ENCODE peak calls at places on chromosomes 4 and X, in five cellular contexts. S is heart right ventricle, G is aorta, J is colonic mucosa, Q is thyroid gland. K is an unnamed sample. For H3K4me1 and H3K27me3, the result is how much of the 10 kb centered on the place peaks cover.

GRCh38 chr4:153530284-153530995 is 64.3 kb downstream of the TMEM131L start:
- DNase-seq in S (no peak), Q (no peak), G (no peak), J (peak), K (no peak)

GRCh38 chr4:174503079-174503724 is 19.1 kb downstream of the HPGD start:
- DNase-seq in Q (no peak), G (no peak), J (peak), S (no peak), K (no peak)

GRCh38 chr4:16884673-16885460 is 13.6 kb downstream of the LDB2 start:
- DNase-seq in S (no peak), G (no peak), J (no peak), Q (no peak), K (no peak)

GRCh38 chr4:34731045-34731444 is 1513.3 kb downstream of the ARAP2 start:
- DNase-seq in G (no peak), S (no peak), J (no peak), Q (no peak), K (no peak)

GRCh38 chr4:81227968-81228367 is 12.9 kb upstream of the PRKG2 start:
- DNase-seq in J (no peak), G (no peak), Q (no peak), S (no peak), K (no peak)

GRCh38 chr4:45987858-45988257 is 136.0 kb downstream of the GABRG1 start:
- DNase-seq in Q (no peak), S (no peak), G (no peak), J (no peak), K (no peak)

GRCh38 chr4:121662225-121662624 is 34.6 kb downstream of the ANXA5 start:
- DNase-seq in S (no peak), J (no peak), G (no peak), Q (no peak), K (no peak)

GRCh38 chr4:15910150-15910945 is 28.2 kb downstream of the FGFBP1 start:
- DNase-seq in S (no peak), G (no peak), Q (no peak), J (no peak), K (no peak)

GRCh38 chr4:107037188-107037587 is 1.1 kb upstream of the DKK2 start:
- DNase-seq in Q (peak), J (peak), G (peak), S (peak), K (no peak)

GRCh38 chrX:150731795-150732194 is 38.6 kb downstream of the MTMR1 start:
- DNase-seq in J (no peak), S (no peak), Q (no peak), G (no peak), K (no peak)

GRCh38 chr4:150078996-150079581 is 844 bp downstream of the DCLK2 start:
- DNase-seq in S (peak), G (peak), Q (peak), J (peak), K (peak)

GRCh38 chr4:127810551-127810950 is 28.4 kb downstream of the HSPA4L start:
- DNase-seq in G (no peak), Q (no peak), S (no peak), J (no peak), K (no peak)

GRCh38 chrX:65723706-65724105 is 56.3 kb downstream of the MSN start:
- DNase-seq in S (no peak), J (no peak), G (no peak), Q (no peak), K (no peak)

GRCh38 chr4:110945600-110945999 is 322.7 kb upstream of the PITX2 start:
- DNase-seq in Q (no peak), G (peak), S (no peak), J (no peak), K (no peak)

GRCh38 chr4:6119507-6120020 is 80.8 kb downstream of the JAKMIP1 start:
- DNase-seq in J (no peak), Q (no peak), G (no peak), S (no peak), K (no peak)

GRCh38 chr4:86055898-86056297 is 304.0 kb downstream of the MAPK10 start:
- DNase-seq in S (no peak), J (no peak), Q (no peak), G (no peak), K (no peak)

GRCh38 chr4:112888617-112889016 is 160.8 kb upstream of the ANK2 start:
- DNase-seq in Q (no peak), J (no peak), G (no peak), S (no peak), K (no peak)

GRCh38 chrX:34140816-34141215 is 8.7 kb upstream of the FAM47A start:
- DNase-seq in J (no peak), Q (no peak), S (no peak), G (no peak), K (no peak)

GRCh38 chr4:145936142-145937020 is 2.2 kb downstream of the ZNF827 start:
- DNase-seq in S (peak), G (peak), Q (peak), J (peak), K (peak)

GRCh38 chr4:105989411-105990242 is 94.4 kb downstream of the NPNT start:
- DNase-seq in S (no peak), J (no peak), Q (no peak), G (no peak), K (no peak)

GRCh38 chr4:53653484-53654053 is 62.3 kb upstream of the LNX1 start:
- DNase-seq in S (no peak), J (peak), G (no peak), Q (peak), K (no peak)

GRCh38 chrX:135112096-135112729 is 8.1 kb downstream of the ETDB start:
- DNase-seq in G (no peak), J (peak), S (no peak), Q (peak), K (no peak)

GRCh38 chr4:28469886-28470285 is 1609.2 kb downstream of the STIM2 start:
- DNase-seq in Q (no peak), G (no peak), S (no peak), J (no peak), K (no peak)

GRCh38 chrX:110512341-110512740 is 153.7 kb downstream of the RTL9 start:
- DNase-seq in G (no peak), S (no peak), Q (no peak), J (no peak), K (no peak)

GRCh38 chrX:132118361-132118760 is 9.5 kb downstream of the FRMD7 start:
- DNase-seq in J (no peak), G (no peak), Q (no peak), S (no peak), K (no peak)

GRCh38 chr4:119490335-119490734 is 138.3 kb downstream of the PDE5A start:
- DNase-seq in S (no peak), Q (no peak), G (no peak), J (no peak), K (no peak)

DNA sequence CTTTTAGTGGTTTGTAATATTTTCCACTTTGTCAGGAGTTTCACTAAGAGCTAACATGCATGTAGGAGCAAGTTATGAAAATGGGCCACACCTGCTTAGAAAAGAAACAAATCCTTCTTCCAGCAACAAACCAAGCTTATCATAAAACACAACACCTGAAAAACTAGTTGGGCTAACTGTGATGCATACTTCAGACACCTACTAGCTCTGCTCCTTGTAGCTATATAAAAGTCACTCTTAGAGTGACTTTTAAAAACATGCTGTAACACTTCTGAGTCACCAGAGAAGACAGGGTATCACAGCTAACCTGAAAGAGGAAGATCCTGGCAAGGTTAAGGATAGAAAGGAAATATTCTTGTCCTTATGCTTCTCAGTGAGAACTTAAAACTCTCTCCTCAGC is 3.6 kb upstream of the SLAIN2 start:
- DNase-seq in G (no peak), S (no peak), Q (no peak), J (no peak), K (no peak)
- H3K4me1 ChIP-seq in G (under half), S (under half), Q (under half), J (under half), K (under half)

GRCh38 chrX:71909956-71910355 is 689 bp upstream of the NHSL2 start:
- DNase-seq in G (no peak), J (no peak), Q (no peak), S (peak), K (no peak)
- H3K27me3 ChIP-seq in G (under half), J (under half), Q (under half), S (under half), K (under half)

DNA sequence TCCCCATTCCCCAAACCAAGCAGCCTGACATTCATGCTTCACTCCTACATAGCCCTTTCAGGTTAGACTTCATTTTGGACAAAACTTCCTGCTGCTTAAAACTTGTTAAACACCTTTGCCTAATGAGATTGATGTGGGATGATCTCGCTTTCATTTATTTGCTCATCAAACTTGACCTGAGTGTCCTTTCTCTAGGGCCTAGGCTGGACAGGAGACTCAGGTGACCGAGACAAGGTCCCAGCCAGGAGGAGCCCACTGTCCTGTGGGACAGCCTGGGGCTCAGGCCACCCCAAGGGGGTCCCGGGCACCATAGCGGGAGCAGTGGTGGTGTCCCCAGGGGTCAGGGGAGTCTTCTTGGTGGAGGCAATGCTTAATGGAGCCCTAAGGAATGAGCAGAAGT is 23.7 kb upstream of the PSAPL1 start:
- DNase-seq in S (no peak), G (no peak), Q (no peak), J (no peak), K (no peak)
- H3K27ac ChIP-seq in S (no peak), G (no peak), Q (no peak), J (no peak), K (no peak)

GRCh38 chr4:168885416-168885815 is 124.6 kb downstream of the CBR4 start:
- DNase-seq in S (no peak), J (no peak), Q (no peak), G (no peak), K (no peak)
- H3K4me1 ChIP-seq in S (under half), J (under half), Q (under half), G (under half), K (under half)

GRCh38 chr4:159108124-159108523 is 5.2 kb downstream of the RAPGEF2 start:
- DNase-seq in G (no peak), J (no peak), S (no peak), Q (no peak), K (no peak)

GRCh38 chr4:159106636-159107035 is 3.8 kb downstream of the RAPGEF2 start:
- DNase-seq in Q (no peak), S (no peak), J (no peak), G (no peak), K (no peak)

GRCh38 chr4:159107203-159107921 is 4.5 kb downstream of the RAPGEF2 start:
- DNase-seq in G (no peak), J (no peak), Q (no peak), S (no peak), K (no peak)

GRCh38 chr4:159105761-159106243 is 2.9 kb downstream of the RAPGEF2 start:
- DNase-seq in S (no peak), Q (peak), G (no peak), J (no peak), K (no peak)

GRCh38 chr4:159111417-159111816 is 8.5 kb downstream of the RAPGEF2 start:
- DNase-seq in S (no peak), Q (no peak), J (no peak), G (no peak), K (no peak)
- H3K27me3 ChIP-seq in S (under half), Q (under half), J (under half), G (under half), K (under half)

GRCh38 chrX:9765072-9765736 is 443 bp downstream of the GPR143 start:
- DNase-seq in S (no peak), J (no peak), G (no peak), Q (peak), K (no peak)

GRCh38 chrX:9770319-9770718 is 4.7 kb upstream of the GPR143 start:
- DNase-seq in Q (no peak), J (no peak), G (no peak), S (no peak), K (no peak)

GRCh38 chrX:9767375-9767774 is 1.7 kb upstream of the GPR143 start:
- DNase-seq in G (no peak), Q (no peak), J (no peak), S (no peak), K (no peak)

DNA sequence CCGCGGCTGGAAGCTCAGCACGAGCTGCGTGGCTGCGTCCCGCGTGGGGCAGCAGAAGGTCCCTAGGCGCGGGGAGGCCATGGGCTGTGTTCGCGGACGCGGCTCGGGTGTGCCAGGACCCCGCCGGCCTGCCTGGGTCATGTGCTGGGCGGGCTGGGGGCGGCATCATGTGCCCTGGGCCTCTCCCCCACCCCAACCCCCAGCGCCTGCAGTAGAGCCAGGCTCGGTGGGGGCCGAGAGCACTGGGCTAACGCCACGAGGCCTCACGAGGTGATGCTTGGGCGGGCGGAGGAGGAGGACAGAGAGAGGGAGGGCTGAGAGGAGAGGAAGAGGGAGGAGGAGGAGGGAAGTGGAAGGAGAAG is at the start of gene GPR143:
- DNase-seq in S (no peak), G (no peak), Q (peak), J (no peak), K (no peak)
- H3K27ac ChIP-seq in S (no peak), G (no peak), Q (no peak), J (no peak), K (no peak)

DNA sequence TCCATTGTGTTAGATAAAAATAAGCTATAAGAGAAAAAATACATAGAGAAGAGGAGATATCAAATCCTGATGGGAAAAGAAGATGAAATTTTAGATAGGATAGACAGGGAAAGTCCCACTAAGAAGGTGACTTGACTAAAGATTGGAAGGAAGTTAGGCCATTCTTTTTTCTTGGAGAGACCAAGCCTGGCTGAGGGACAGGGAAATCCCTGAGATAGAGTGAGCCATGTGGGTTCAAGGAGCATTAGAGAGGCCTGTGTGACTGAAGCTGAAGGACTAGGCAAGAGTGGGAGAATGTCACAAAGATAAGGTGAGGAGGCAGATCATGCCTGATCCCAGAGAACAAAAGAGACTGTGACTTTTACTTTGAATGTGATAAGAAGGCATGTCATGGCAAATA is 5.2 kb upstream of the DDX60L start:
- DNase-seq in Q (no peak), G (no peak), S (no peak), J (no peak), K (no peak)
- H3K4me1 ChIP-seq in Q (under half), G (under half), S (under half), J (under half), K (under half)

GRCh38 chrX:153884136-153885076 is 1.6 kb downstream of the L1CAM start:
- DNase-seq in J (no peak), Q (no peak), S (no peak), G (no peak), K (no peak)
- H3K27me3 ChIP-seq in J (under half), Q (under half), S (half or more), G (under half), K (under half)